ENCODE peak calls at places on chromosomes 4 and X, in seven cellular contexts. One of them, this sample, is unnamed.

GRCh38 chr4:188719794-188720193 is 580.6 kb downstream of the TRIML1 start:
- DNase-seq in astrocyte of the spinal cord: no peak
- DNase-seq in upper lobe of right lung: no peak
- DNase-seq in AG04450: no peak
- DNase-seq in HCT116: peak
- DNase-seq in A549: no peak
- DNase-seq in coronary artery: no peak
- DNase-seq in this sample: no peak

GRCh38 chr4:158873795-158874359 is 105.1 kb downstream of the FNIP2 start:
- DNase-seq in HCT116: peak
- DNase-seq in AG04450: peak
- DNase-seq in A549: peak
- DNase-seq in coronary artery: no peak
- DNase-seq in upper lobe of right lung: no peak
- DNase-seq in astrocyte of the spinal cord: peak
- DNase-seq in this sample: peak

GRCh38 chrX:3803713-3804112 is 90.3 kb upstream of the PRKX start:
- DNase-seq in HCT116: no peak
- DNase-seq in AG04450: no peak
- DNase-seq in upper lobe of right lung: no peak
- DNase-seq in astrocyte of the spinal cord: no peak
- DNase-seq in A549: no peak
- DNase-seq in coronary artery: no peak
- DNase-seq in this sample: no peak

GRCh38 chrX:21638311-21638710 is 19.8 kb downstream of the KLHL34 start:
- DNase-seq in HCT116: no peak
- DNase-seq in A549: no peak
- DNase-seq in coronary artery: no peak
- DNase-seq in AG04450: peak
- DNase-seq in upper lobe of right lung: no peak
- DNase-seq in astrocyte of the spinal cord: peak
- DNase-seq in this sample: peak

GRCh38 chr4:185920171-185920570 is 108.2 kb upstream of the SORBS2 start:
- DNase-seq in HCT116: no peak
- DNase-seq in coronary artery: no peak
- DNase-seq in astrocyte of the spinal cord: peak
- DNase-seq in AG04450: no peak
- DNase-seq in upper lobe of right lung: no peak
- DNase-seq in A549: no peak
- DNase-seq in this sample: peak

GRCh38 chr4:170391066-170391754 is 301.5 kb upstream of the AADAT start:
- DNase-seq in astrocyte of the spinal cord: peak
- DNase-seq in A549: no peak
- DNase-seq in HCT116: no peak
- DNase-seq in AG04450: no peak
- DNase-seq in coronary artery: no peak
- DNase-seq in upper lobe of right lung: no peak
- DNase-seq in this sample: peak

GRCh38 chrX:19682712-19683331 is 167.5 kb upstream of the MAP3K15 start:
- DNase-seq in coronary artery: peak
- DNase-seq in HCT116: no peak
- DNase-seq in upper lobe of right lung: peak
- DNase-seq in astrocyte of the spinal cord: peak
- DNase-seq in A549: peak
- DNase-seq in AG04450: peak
- DNase-seq in this sample: peak

GRCh38 chrX:48683411-48683982 is at the start of gene WAS:
- DNase-seq in HCT116: no peak
- DNase-seq in astrocyte of the spinal cord: no peak
- DNase-seq in AG04450: no peak
- DNase-seq in upper lobe of right lung: peak
- DNase-seq in coronary artery: no peak
- DNase-seq in A549: no peak
- DNase-seq in this sample: no peak

GRCh38 chr4:5157721-5158390 is 106.6 kb downstream of the STK32B start:
- DNase-seq in astrocyte of the spinal cord: no peak
- DNase-seq in AG04450: no peak
- DNase-seq in upper lobe of right lung: no peak
- DNase-seq in A549: peak
- DNase-seq in coronary artery: no peak
- DNase-seq in HCT116: no peak
- DNase-seq in this sample: no peak

GRCh38 chrX:25028726-25029125 is 13.0 kb upstream of the ARX start:
- DNase-seq in HCT116: no peak
- DNase-seq in coronary artery: no peak
- DNase-seq in AG04450: no peak
- DNase-seq in A549: no peak
- DNase-seq in astrocyte of the spinal cord: peak
- DNase-seq in upper lobe of right lung: no peak
- DNase-seq in this sample: peak

GRCh38 chr4:31175242-31175910 is 455.2 kb downstream of the PCDH7 start:
- DNase-seq in coronary artery: no peak
- DNase-seq in A549: no peak
- DNase-seq in astrocyte of the spinal cord: peak
- DNase-seq in HCT116: no peak
- DNase-seq in upper lobe of right lung: no peak
- DNase-seq in AG04450: no peak
- DNase-seq in this sample: no peak

GRCh38 chr4:118969359-118969758 is 80.7 kb downstream of the SYNPO2 start:
- DNase-seq in astrocyte of the spinal cord: peak
- DNase-seq in HCT116: peak
- DNase-seq in coronary artery: peak
- DNase-seq in A549: peak
- DNase-seq in AG04450: no peak
- DNase-seq in upper lobe of right lung: no peak
- DNase-seq in this sample: peak

GRCh38 chr4:53601251-53601764 is 10.0 kb upstream of the LNX1 start:
- DNase-seq in astrocyte of the spinal cord: no peak
- DNase-seq in A549: peak
- DNase-seq in coronary artery: no peak
- DNase-seq in upper lobe of right lung: no peak
- DNase-seq in AG04450: no peak
- DNase-seq in HCT116: no peak
- DNase-seq in this sample: peak

GRCh38 chr4:74038161-74039064 is at the start of gene CXCL3:
- DNase-seq in A549: peak
- DNase-seq in upper lobe of right lung: peak
- DNase-seq in HCT116: no peak
- DNase-seq in astrocyte of the spinal cord: peak
- DNase-seq in AG04450: no peak
- DNase-seq in coronary artery: peak
- DNase-seq in this sample: peak

GRCh38 chrX:29580560-29580959 is 634.8 kb upstream of the MAGEB2 start:
- DNase-seq in HCT116: no peak
- DNase-seq in coronary artery: no peak
- DNase-seq in upper lobe of right lung: no peak
- DNase-seq in AG04450: no peak
- DNase-seq in A549: no peak
- DNase-seq in astrocyte of the spinal cord: no peak
- DNase-seq in this sample: no peak

GRCh38 chr4:56764206-56764605 is 57.3 kb downstream of the SPINK2 start:
- DNase-seq in A549: no peak
- DNase-seq in astrocyte of the spinal cord: no peak
- DNase-seq in HCT116: no peak
- DNase-seq in AG04450: no peak
- DNase-seq in upper lobe of right lung: no peak
- DNase-seq in coronary artery: no peak
- DNase-seq in this sample: no peak

GRCh38 chrX:50067435-50068292 is 133.1 kb downstream of the AKAP4 start:
- DNase-seq in HCT116: no peak
- DNase-seq in AG04450: no peak
- DNase-seq in upper lobe of right lung: no peak
- DNase-seq in coronary artery: no peak
- DNase-seq in A549: peak
- DNase-seq in astrocyte of the spinal cord: peak
- DNase-seq in this sample: peak
- TF ChIP-seq CTCF in HCT116: no peak
- TF ChIP-seq CTCF in AG04450: peak
- TF ChIP-seq CTCF in upper lobe of right lung: no peak
- TF ChIP-seq CTCF in coronary artery: no peak
- TF ChIP-seq CTCF in A549: no peak
- TF ChIP-seq CTCF in astrocyte of the spinal cord: no peak
- TF ChIP-seq CTCF in this sample: peak

DNA sequence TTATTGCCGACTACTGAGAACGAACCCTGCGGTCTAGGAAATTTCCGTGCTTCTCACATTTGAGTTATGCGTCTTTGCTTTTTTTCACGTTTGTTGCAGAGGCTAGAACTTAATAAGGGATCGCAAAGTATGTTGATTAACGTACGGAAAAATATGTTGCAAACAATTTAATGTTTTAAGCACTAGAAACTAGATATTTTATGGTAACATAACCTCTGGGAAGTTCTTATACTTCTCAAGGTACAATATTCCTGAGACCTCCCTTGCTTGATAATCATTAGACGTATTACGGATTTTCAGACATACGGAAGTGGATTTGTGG is 636 bp upstream of the PRDM5 start:
- DNase-seq in upper lobe of right lung: no peak
- DNase-seq in A549: no peak
- DNase-seq in coronary artery: no peak
- DNase-seq in AG04450: no peak
- DNase-seq in astrocyte of the spinal cord: no peak
- DNase-seq in HCT116: no peak
- DNase-seq in this sample: no peak
- H3K4me3 ChIP-seq in upper lobe of right lung: peak
- H3K4me3 ChIP-seq in A549: peak
- H3K4me3 ChIP-seq in coronary artery: peak
- H3K4me3 ChIP-seq in AG04450: peak
- H3K4me3 ChIP-seq in astrocyte of the spinal cord: peak
- H3K4me3 ChIP-seq in HCT116: peak
- H3K4me3 ChIP-seq in this sample: peak

GRCh38 chrX:72609313-72609712 is 36.7 kb upstream of the HDAC8 start:
- DNase-seq in A549: peak
- DNase-seq in AG04450: no peak
- DNase-seq in upper lobe of right lung: no peak
- DNase-seq in coronary artery: no peak
- DNase-seq in HCT116: no peak
- DNase-seq in astrocyte of the spinal cord: peak
- DNase-seq in this sample: peak
- TF ChIP-seq CTCF in A549: peak
- TF ChIP-seq CTCF in AG04450: peak
- TF ChIP-seq CTCF in upper lobe of right lung: no peak
- TF ChIP-seq CTCF in coronary artery: no peak
- TF ChIP-seq CTCF in HCT116: peak
- TF ChIP-seq CTCF in astrocyte of the spinal cord: no peak
- TF ChIP-seq CTCF in this sample: peak

DNA sequence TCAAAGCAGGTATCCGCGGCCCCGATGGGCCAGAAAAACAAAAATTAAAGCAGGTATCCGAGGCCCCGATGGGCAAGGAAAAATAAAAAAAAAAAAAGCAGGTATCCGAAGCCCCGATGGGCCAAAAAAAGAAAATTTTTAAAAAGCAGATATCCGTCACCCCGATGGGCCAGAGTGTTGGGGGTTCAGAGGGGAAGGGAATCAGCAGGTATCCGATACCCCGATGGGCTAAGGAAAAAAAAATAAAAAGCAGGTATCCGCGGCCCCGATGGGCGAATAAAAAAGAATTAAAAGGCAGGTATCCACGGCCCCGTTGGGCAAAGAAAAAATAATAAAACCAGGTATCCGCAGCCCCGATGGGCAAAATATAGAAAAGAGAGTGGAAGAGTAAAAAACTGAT is 289.0 kb downstream of the CHIC1 start:
- DNase-seq in upper lobe of right lung: no peak
- DNase-seq in astrocyte of the spinal cord: no peak
- DNase-seq in coronary artery: no peak
- DNase-seq in AG04450: no peak
- DNase-seq in HCT116: no peak
- DNase-seq in A549: no peak
- DNase-seq in this sample: no peak
- H3K4me3 ChIP-seq in upper lobe of right lung: no peak
- H3K4me3 ChIP-seq in astrocyte of the spinal cord: peak
- H3K4me3 ChIP-seq in coronary artery: peak
- H3K4me3 ChIP-seq in AG04450: no peak
- H3K4me3 ChIP-seq in HCT116: no peak
- H3K4me3 ChIP-seq in A549: no peak
- H3K4me3 ChIP-seq in this sample: no peak

DNA sequence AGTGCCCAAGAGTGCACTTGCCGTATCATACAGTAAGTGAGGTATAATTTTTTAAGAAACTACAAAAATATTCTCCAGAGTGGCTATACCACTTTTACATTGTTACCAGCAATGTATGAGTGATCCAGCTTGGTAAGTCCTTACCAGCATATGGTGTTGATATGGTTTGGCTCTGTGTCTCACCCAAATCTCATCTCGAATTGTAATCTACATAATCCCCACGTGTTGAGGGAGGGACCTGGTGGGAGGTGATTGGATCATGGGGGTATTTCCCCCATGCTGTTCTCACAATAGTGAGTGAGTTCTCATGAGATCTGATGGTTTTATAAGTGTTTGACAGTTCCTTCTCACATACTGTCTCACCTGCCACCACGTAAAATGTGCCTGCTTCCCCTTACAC is 44.8 kb downstream of the RBMX start:
- DNase-seq in astrocyte of the spinal cord: no peak
- DNase-seq in A549: no peak
- DNase-seq in HCT116: no peak
- DNase-seq in coronary artery: no peak
- DNase-seq in AG04450: no peak
- DNase-seq in upper lobe of right lung: no peak
- DNase-seq in this sample: no peak
- TF ChIP-seq CTCF in astrocyte of the spinal cord: no peak
- TF ChIP-seq CTCF in A549: no peak
- TF ChIP-seq CTCF in HCT116: no peak
- TF ChIP-seq CTCF in coronary artery: no peak
- TF ChIP-seq CTCF in AG04450: no peak
- TF ChIP-seq CTCF in upper lobe of right lung: no peak
- TF ChIP-seq CTCF in this sample: no peak

DNA sequence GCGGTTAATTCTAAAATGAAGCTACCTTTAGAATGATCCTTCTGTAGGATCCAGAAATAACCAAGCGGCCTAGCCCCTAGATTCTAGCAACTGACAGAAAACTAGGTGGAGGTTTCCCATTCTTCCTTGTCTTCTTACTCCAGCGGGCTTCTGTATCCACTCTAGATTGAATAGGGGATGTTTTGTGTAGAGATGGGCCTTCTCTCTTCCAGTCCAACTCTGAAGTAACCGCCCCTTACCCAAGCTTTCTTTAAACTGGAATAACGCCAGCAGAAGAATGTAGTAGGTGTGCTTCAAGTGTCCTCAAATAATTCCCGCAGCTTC is 386 bp upstream of the TMEM184C start:
- DNase-seq in A549: no peak
- DNase-seq in upper lobe of right lung: no peak
- DNase-seq in HCT116: no peak
- DNase-seq in coronary artery: no peak
- DNase-seq in astrocyte of the spinal cord: no peak
- DNase-seq in AG04450: no peak
- DNase-seq in this sample: no peak
- H3K4me3 ChIP-seq in A549: peak
- H3K4me3 ChIP-seq in upper lobe of right lung: peak
- H3K4me3 ChIP-seq in HCT116: peak
- H3K4me3 ChIP-seq in coronary artery: peak
- H3K4me3 ChIP-seq in astrocyte of the spinal cord: peak
- H3K4me3 ChIP-seq in AG04450: peak
- H3K4me3 ChIP-seq in this sample: peak

DNA sequence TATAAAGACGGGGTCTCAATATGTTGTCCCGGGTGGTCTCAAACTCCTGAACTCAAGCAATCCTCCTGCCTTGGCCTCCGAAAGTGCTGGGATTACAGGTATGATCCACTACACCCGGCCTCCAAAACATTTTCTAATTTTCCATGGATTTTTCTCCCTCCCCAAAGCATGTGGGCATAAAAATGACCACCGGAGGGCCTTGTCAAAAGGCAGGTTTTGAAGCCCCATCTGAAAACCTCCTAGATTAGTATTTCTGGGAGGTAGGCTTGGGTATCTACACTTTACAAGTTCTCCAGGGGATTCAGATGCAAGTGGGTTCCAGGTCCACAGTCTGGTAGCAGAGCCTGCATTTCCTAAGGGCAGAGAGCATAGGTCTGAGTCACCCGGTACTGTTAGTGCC is 1.4 kb upstream of the GPR173 start:
- DNase-seq in upper lobe of right lung: no peak
- DNase-seq in coronary artery: no peak
- DNase-seq in astrocyte of the spinal cord: no peak
- DNase-seq in HCT116: no peak
- DNase-seq in A549: no peak
- DNase-seq in AG04450: no peak
- DNase-seq in this sample: no peak
- TF ChIP-seq CTCF in upper lobe of right lung: no peak
- TF ChIP-seq CTCF in coronary artery: no peak
- TF ChIP-seq CTCF in astrocyte of the spinal cord: peak
- TF ChIP-seq CTCF in HCT116: peak
- TF ChIP-seq CTCF in A549: peak
- TF ChIP-seq CTCF in AG04450: peak
- TF ChIP-seq CTCF in this sample: peak